ENCODE peak calls at places on chromosomes 3 and 15, in ten cellular contexts. V, A, Y, B, F, S, N, T, H and P are unnamed samples.

GRCh38 chr3:110533089-110533488 is 538.5 kb upstream of the NECTIN3 start:
- DNase-seq in N (no peak), B (no peak), H (no peak), Y (no peak), S (no peak), F (no peak), V (no peak), T (no peak), A (no peak), P (no peak)

GRCh38 chr3:143203848-143204247 is 84.3 kb downstream of the CHST2 start:
- DNase-seq in H (no peak), B (no peak), V (no peak), F (no peak), N (peak), A (peak), T (peak), Y (no peak), S (no peak), P (peak)

GRCh38 chr3:38245930-38246329 is 19.7 kb upstream of the SLC22A13 start:
- DNase-seq in T (no peak), V (no peak), S (no peak), F (no peak), B (no peak), Y (no peak), H (no peak), A (no peak), N (no peak), P (no peak)

GRCh38 chr3:11510001-11510760 is 133.5 kb downstream of the VGLL4 start:
- DNase-seq in B (no peak), V (no peak), Y (peak), H (no peak), S (no peak), N (no peak), A (no peak), F (no peak), T (no peak), P (no peak)

GRCh38 chr3:123064506-123064905 is 2.3 kb upstream of the PDIA5 start:
- DNase-seq in H (no peak), N (no peak), V (no peak), S (no peak), B (no peak), Y (no peak), F (no peak), T (no peak), A (no peak), P (no peak)

GRCh38 chr3:117454236-117454635 is 744.7 kb downstream of the TUSC7 start:
- DNase-seq in F (no peak), H (no peak), Y (no peak), V (no peak), S (no peak), N (no peak), A (no peak), B (no peak), T (no peak), P (no peak)

GRCh38 chr3:76731471-76731870 is 308.4 kb upstream of the ROBO2 start:
- DNase-seq in H (no peak), T (no peak), S (no peak), B (no peak), F (no peak), A (no peak), Y (no peak), V (no peak), N (no peak), P (no peak)

GRCh38 chr15:77012868-77013267 is 17.9 kb downstream of the PSTPIP1 start:
- DNase-seq in S (no peak), H (no peak), A (no peak), B (no peak), N (no peak), F (peak), Y (no peak), V (no peak), T (no peak), P (no peak)

GRCh38 chr3:190883973-190884832 is 21.7 kb upstream of the GMNC start:
- DNase-seq in Y (peak), A (peak), V (no peak), T (peak), H (peak), S (peak), B (no peak), F (no peak), N (peak), P (peak)

GRCh38 chr3:128794788-128795649 is 69.0 kb downstream of the RAB7A start:
- DNase-seq in F (peak), Y (peak), T (peak), A (peak), B (peak), N (peak), S (peak), V (peak), H (peak), P (peak)

GRCh38 chr3:48692551-48692950 is 6.8 kb upstream of the NCKIPSD start:
- DNase-seq in Y (no peak), B (no peak), F (no peak), N (no peak), H (no peak), S (no peak), V (no peak), T (peak), A (no peak), P (no peak)

GRCh38 chr15:69014454-69014853 is at the start of gene NOX5:
- DNase-seq in N (peak), F (no peak), Y (no peak), T (peak), H (no peak), S (no peak), B (no peak), A (peak), V (no peak), P (no peak)

GRCh38 chr15:92079047-92079446 is 225.5 kb downstream of the SLCO3A1 start:
- DNase-seq in H (no peak), A (no peak), Y (no peak), B (no peak), N (no peak), T (no peak), S (no peak), F (no peak), V (no peak), P (no peak)

GRCh38 chr3:98791341-98792325 is 28.5 kb downstream of the ST3GAL6 start:
- DNase-seq in Y (no peak), B (no peak), F (no peak), H (no peak), T (peak), N (no peak), A (no peak), V (no peak), S (no peak), P (no peak)

GRCh38 chr3:30492581-30493192 is 113.7 kb upstream of the TGFBR2 start:
- DNase-seq in F (no peak), T (no peak), N (no peak), Y (no peak), B (no peak), H (no peak), V (no peak), S (no peak), A (no peak), P (peak)

GRCh38 chr15:25182098-25182478 is 227.3 kb downstream of the SNRPN start:
- DNase-seq in V (no peak), B (no peak), H (no peak), T (no peak), S (no peak), N (no peak), Y (peak), A (no peak), F (no peak), P (no peak)

GRCh38 chr3:124396397-124396796 is 333.9 kb upstream of the UMPS start:
- DNase-seq in V (no peak), B (no peak), F (no peak), A (no peak), T (no peak), N (no peak), H (no peak), Y (no peak), S (no peak), P (no peak)

GRCh38 chr15:96332854-96333193 is 2.3 kb downstream of the NR2F2 start:
- DNase-seq in N (peak), F (no peak), S (no peak), A (no peak), T (no peak), Y (no peak), H (no peak), V (no peak), B (no peak), P (no peak)

GRCh38 chr15:77784361-77785292 is 151.9 kb upstream of the LINGO1 start:
- DNase-seq in H (no peak), F (no peak), A (peak), V (no peak), S (peak), T (peak), B (no peak), N (peak), Y (no peak), P (no peak)

GRCh38 chr3:13009132-13009945 is 63.9 kb downstream of the IQSEC1 start:
- DNase-seq in B (no peak), A (no peak), S (no peak), V (peak), F (peak), N (no peak), T (no peak), H (peak), Y (peak), P (no peak)

GRCh38 chr3:157311633-157312365 is 124.9 kb upstream of the PTX3 start:
- DNase-seq in V (no peak), B (no peak), F (no peak), Y (no peak), H (no peak), N (peak), S (no peak), A (peak), T (peak), P (peak)

GRCh38 chr15:68431792-68432401 is at the start of gene ITGA11:
- DNase-seq in N (peak), S (peak), T (peak), Y (peak), V (no peak), F (no peak), H (peak), A (peak), B (peak), P (peak)

GRCh38 chr3:57009802-57010201 is 50.7 kb upstream of the SPATA12 start:
- DNase-seq in F (no peak), A (no peak), Y (no peak), N (no peak), V (no peak), T (no peak), H (no peak), B (no peak), S (no peak), P (no peak)

GRCh38 chr3:21487520-21487919 is 263.5 kb downstream of the ZNF385D start:
- DNase-seq in H (no peak), Y (no peak), S (no peak), F (no peak), T (no peak), N (no peak), V (no peak), A (no peak), B (no peak), P (no peak)

GRCh38 chr3:23668430-23668904 is 137.3 kb upstream of the UBE2E1 start:
- DNase-seq in A (peak), T (peak), Y (no peak), N (peak), V (no peak), F (no peak), H (no peak), S (no peak), B (no peak), P (peak)

GRCh38 chr3:134364061-134364935 is 9.9 kb downstream of the AMOTL2 start:
- DNase-seq in B (peak), N (peak), V (no peak), H (peak), S (peak), A (peak), F (no peak), Y (peak), T (peak), P (peak)

GRCh38 chr15:41777421-41777973 is 3.2 kb downstream of the MAPKBP1 start:
- DNase-seq in B (no peak), S (no peak), F (no peak), V (no peak), A (no peak), N (no peak), H (no peak), Y (no peak), T (peak), P (peak)

GRCh38 chr15:99486371-99487336 is 79.1 kb upstream of the MEF2A start:
- DNase-seq in Y (peak), N (peak), H (peak), F (no peak), S (peak), T (peak), A (peak), V (no peak), B (no peak), P (peak)

GRCh38 chr15:99733268-99734039 is at the start of gene LYSMD4:
- DNase-seq in N (peak), H (peak), S (peak), T (peak), V (peak), A (peak), Y (peak), B (peak), F (peak), P (peak)